ENCODE peak calls at places on chromosomes 6 and 20, in seven cellular contexts. W is GM23338, M is OCI-LY7, Y is NB4, P is HFF-Myc, O is brain microvascular endothelial cell, F is left ventricle myocardium inferior. B is an unnamed sample.

GRCh38 chr20:9285617-9286016 is 216.7 kb downstream of the PLCB4 start:
- DNase-seq in W (no peak), F (no peak), O (no peak), P (no peak), M (no peak), Y (no peak), B (no peak)

GRCh38 chr6:143058987-143059386 is 1.7 kb upstream of the AIG1 start:
- DNase-seq in M (no peak), Y (peak; percentile 9), P (peak; percentile 9), O (no peak), F (no peak), W (peak; percentile 11), B (no peak)

GRCh38 chr6:11835065-11835464 is 56.5 kb upstream of the ADTRP start:
- DNase-seq in M (no peak), P (no peak), W (no peak), O (no peak), Y (no peak), F (no peak), B (no peak)

GRCh38 chr6:45964300-45964699 is 51.4 kb downstream of the CLIC5 start:
- DNase-seq in O (no peak), F (no peak), Y (no peak), P (no peak), M (no peak), W (no peak), B (no peak)

GRCh38 chr20:63942250-63943006 is 13.8 kb downstream of the UCKL1 start:
- DNase-seq in O (no peak), W (peak; percentile 96), M (peak; percentile 82), P (no peak), F (peak; percentile 43), Y (peak; percentile 50), B (no peak)

GRCh38 chr6:110053395-110054240 is 75.5 kb downstream of the GPR6 start:
- DNase-seq in Y (peak; percentile 66), M (peak; percentile 61), O (peak; percentile 40), P (peak; percentile 24), F (no peak), W (peak; percentile 78), B (peak; percentile 19)

GRCh38 chr20:10963717-10964266 is 290.0 kb upstream of the JAG1 start:
- DNase-seq in F (no peak), Y (no peak), P (no peak), W (no peak), M (no peak), O (no peak), B (no peak)

GRCh38 chr20:39123161-39123560 is 161.0 kb downstream of the DHX35 start:
- DNase-seq in W (no peak), P (no peak), O (no peak), Y (no peak), M (no peak), F (no peak), B (no peak)

GRCh38 chr6:156778615-156779205 is 1.5 kb downstream of the ARID1B start:
- DNase-seq in P (no peak), W (peak; percentile 52), O (peak; percentile 16), M (peak; percentile 65), Y (peak; percentile 75), F (peak; percentile 62), B (no peak)

GRCh38 chr20:62772994-62773858 is 23.0 kb upstream of the MRGBP start:
- DNase-seq in F (no peak), Y (peak; percentile 34), M (no peak), O (no peak), W (no peak), P (no peak), B (no peak)

GRCh38 chr20:38337561-38338140 is 8.6 kb upstream of the LBP start:
- DNase-seq in W (peak; percentile 96), P (no peak), O (peak; percentile 10), F (no peak), Y (peak; percentile 59), M (peak; percentile 29), B (no peak)

GRCh38 chr20:63834545-63834880 is 3.4 kb upstream of the ZBTB46 start:
- DNase-seq in O (no peak), P (no peak), M (no peak), F (no peak), W (no peak), Y (peak; percentile 1), B (no peak)

GRCh38 chr20:19560876-19561480 is 197.1 kb upstream of the RIN2 start:
- DNase-seq in F (no peak), Y (no peak), M (no peak), P (peak; percentile 38), W (no peak), O (no peak), B (no peak)

GRCh38 chr6:36277946-36278465 is 8.1 kb downstream of the PNPLA1 start:
- DNase-seq in M (no peak), W (no peak), O (no peak), P (no peak), F (no peak), Y (peak; percentile 50), B (no peak)
- H3K4me3 ChIP-seq in M (no peak overlapping the region), W (no peak overlapping the region), O (no peak overlapping the region), P (no peak overlapping the region), F (no peak overlapping the region), Y (no peak overlapping the region), B (no peak overlapping the region)

DNA sequence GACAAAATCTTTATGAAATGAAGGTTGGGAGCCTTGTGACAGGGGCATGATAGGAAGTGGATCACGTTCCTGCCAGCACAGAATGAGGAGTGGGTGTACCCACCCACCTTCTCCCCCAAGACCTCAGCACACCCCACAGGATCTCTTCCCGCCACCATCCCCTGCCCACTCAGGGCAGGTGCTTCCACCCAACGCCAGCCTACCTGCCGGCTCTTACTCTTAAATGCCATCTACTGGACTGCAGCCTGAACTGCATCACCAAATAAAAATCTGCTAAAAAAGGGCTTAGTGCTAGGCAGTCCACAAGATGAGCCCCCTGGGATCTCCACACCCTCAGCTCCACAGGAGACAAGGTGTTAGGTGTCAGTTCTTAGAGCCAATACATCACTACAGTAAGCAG is 20.6 kb downstream of the DTNBP1 start:
- DNase-seq in W (peak; percentile 71), P (no peak), O (no peak), Y (peak; percentile 30), M (peak; percentile 39), F (no peak), B (no peak)
- TF ChIP-seq CTCF in W (peak; percentile 71), P (peak; percentile 15), O (peak; percentile 61), Y (peak; percentile 41), M (peak; percentile 73), F (no peak), B (no peak)

GRCh38 chr20:3733119-3733995 is 872 bp downstream of the HSPA12B start:
- DNase-seq in O (no peak), F (no peak), M (no peak), Y (no peak), P (no peak), W (no peak), B (no peak)
- H3K4me3 ChIP-seq in O (no peak overlapping the region), F (peak overlapping the region; percentile 78), M (no peak overlapping the region), Y (no peak overlapping the region), P (peak overlapping the region; percentile 29), W (peak overlapping the region; percentile 61), B (no peak overlapping the region)

DNA sequence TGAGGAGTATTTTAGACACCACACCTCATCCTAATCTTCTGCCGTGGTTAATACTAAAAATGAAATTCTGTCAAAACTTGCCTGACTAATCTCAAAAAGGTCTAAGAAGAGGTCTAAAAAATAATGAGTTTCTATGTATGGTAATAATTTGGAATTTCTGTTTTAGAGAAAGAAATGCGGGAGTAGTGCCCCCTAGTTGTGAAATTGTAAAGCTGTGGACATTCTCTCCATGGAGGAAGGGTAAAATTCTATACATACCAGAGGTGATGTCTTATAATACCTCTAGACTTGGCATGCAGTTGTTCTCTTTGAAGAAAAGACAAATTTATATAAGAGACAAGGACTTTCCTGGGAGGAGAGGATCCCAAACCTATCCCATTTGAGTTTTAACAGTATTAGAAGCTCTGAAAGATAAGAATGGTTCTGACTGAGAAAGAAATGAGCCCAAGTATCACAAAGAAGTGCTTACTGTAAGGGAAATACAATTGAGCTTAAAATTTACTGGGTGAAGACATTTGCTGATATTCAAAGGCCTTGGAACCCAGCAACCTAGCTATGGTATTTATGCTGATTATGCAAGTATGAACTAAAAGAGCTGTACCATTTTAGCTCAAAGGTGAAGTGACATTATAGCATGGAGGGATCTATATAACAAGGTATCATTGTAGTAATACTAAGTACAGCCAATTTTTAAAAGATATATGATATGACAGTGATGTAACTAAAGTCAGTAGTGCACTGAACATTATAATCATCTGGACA is 5.1 kb upstream of the EPHA7 start:
- DNase-seq in W (peak; percentile 68), M (peak; percentile 1), F (no peak), O (no peak), P (no peak), Y (peak; percentile 20), B (no peak)
- TF ChIP-seq CTCF in W (peak; percentile 88), M (peak; percentile 73), F (peak; percentile 69), O (peak; percentile 57), P (peak; percentile 35), Y (peak; percentile 38), B (no peak)

GRCh38 chr20:50462093-50462685 is 48.0 kb upstream of the PTPN1 start:
- DNase-seq in O (no peak), M (no peak), P (no peak), F (no peak), W (no peak), Y (no peak), B (no peak)

GRCh38 chr20:50460608-50461268 is 49.4 kb upstream of the PTPN1 start:
- DNase-seq in O (peak; percentile 83), W (peak; percentile 91), P (peak; percentile 64), M (peak; percentile 59), Y (peak; percentile 82), F (peak; percentile 89), B (no peak)

GRCh38 chr20:50464725-50465650 is 45.2 kb upstream of the PTPN1 start:
- DNase-seq in O (no peak), W (no peak), M (no peak), P (no peak), F (no peak), Y (no peak), B (no peak)

GRCh38 chr20:50467618-50468373 is 42.4 kb upstream of the PTPN1 start:
- DNase-seq in M (peak; percentile 63), P (no peak), F (no peak), W (peak; percentile 69), O (peak; percentile 59), Y (peak; percentile 55), B (no peak)

DNA sequence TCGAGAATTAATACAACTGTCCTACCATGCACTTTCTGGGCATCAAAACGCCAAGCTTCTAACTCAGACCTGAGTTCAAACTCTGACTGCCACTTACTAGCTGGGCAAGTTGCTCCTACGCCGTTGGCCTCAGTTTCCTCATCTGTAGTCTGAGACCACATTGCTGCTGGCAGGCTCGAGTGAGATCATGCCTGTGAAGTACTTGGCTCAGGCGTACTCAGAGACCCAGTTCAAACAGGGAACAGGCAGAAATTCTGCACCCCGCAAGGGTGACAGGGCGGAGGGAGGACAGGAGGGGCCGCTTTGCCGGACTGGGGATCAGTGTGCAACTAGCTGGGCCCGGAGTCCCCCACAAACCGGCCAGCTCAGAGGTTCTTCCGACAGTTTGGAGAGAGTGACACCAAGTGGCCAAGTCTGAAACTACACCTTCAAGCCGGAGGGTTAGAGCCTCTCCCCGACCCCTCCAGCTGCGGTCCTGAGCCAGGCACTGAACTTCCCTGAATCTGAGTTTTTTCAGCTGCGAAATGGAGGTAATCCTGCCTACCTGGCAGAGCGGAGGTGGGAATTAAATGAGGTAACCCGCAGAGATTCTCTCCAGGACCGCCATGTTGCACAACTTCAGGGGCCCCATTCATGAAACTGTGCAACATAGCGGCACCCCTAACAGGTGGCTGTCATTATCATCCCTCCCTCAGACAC is 46.0 kb upstream of the PTPN1 start:
- DNase-seq in O (peak; percentile 44), P (no peak), W (peak; percentile 77), Y (peak; percentile 74), F (peak; percentile 39), M (peak; percentile 62), B (no peak)
- H3K4me3 ChIP-seq in O (no peak overlapping the region), P (no peak overlapping the region), W (no peak overlapping the region), Y (no peak overlapping the region), F (peak overlapping the region; percentile 38), M (no peak overlapping the region), B (no peak overlapping the region)

GRCh38 chr6:127608554-127609270 is 31.7 kb downstream of the C6orf58 start:
- DNase-seq in F (no peak), Y (no peak), M (no peak), P (no peak), O (no peak), W (no peak), B (no peak)

GRCh38 chr6:127606131-127606562 is 29.2 kb downstream of the C6orf58 start:
- DNase-seq in P (peak; percentile 11), M (no peak), F (no peak), O (peak; percentile 44), W (peak; percentile 80), Y (peak; percentile 29), B (no peak)
- TF ChIP-seq CTCF in P (peak; percentile 23), M (peak; percentile 37), F (peak; percentile 37), O (peak; percentile 47), W (peak; percentile 72), Y (peak; percentile 6), B (no peak)

B was measured in AG04449.